ENCODE peak calls at places on chromosomes 12 and 14, in seven cellular contexts. One of them, this sample, is unnamed.

GRCh38 chr12:68667896-68668295 is 18.9 kb upstream of the NUP107 start:
- DNase-seq in HCEC 1CT: no peak
- DNase-seq in activated naive CD4-positive, alpha-beta T cell treated with anti-CD3 and anti-CD28 coated beads for 36 hours: peak; percentile 24
- DNase-seq in neuronal stem cell: no peak
- DNase-seq in AG20443: no peak
- DNase-seq in neural crest cell: no peak
- DNase-seq in iris pigment epithelial cell: no peak
- DNase-seq in this sample: no peak

GRCh38 chr14:67856806-67857205 is 37.2 kb downstream of the RAD51B start:
- DNase-seq in neural crest cell: no peak
- DNase-seq in iris pigment epithelial cell: peak; percentile 63
- DNase-seq in activated naive CD4-positive, alpha-beta T cell treated with anti-CD3 and anti-CD28 coated beads for 36 hours: no peak
- DNase-seq in HCEC 1CT: no peak
- DNase-seq in neuronal stem cell: no peak
- DNase-seq in AG20443: peak; percentile 23
- DNase-seq in this sample: no peak

GRCh38 chr12:55330446-55330845 is at the start of gene OR6C3:
- DNase-seq in AG20443: no peak
- DNase-seq in neuronal stem cell: no peak
- DNase-seq in activated naive CD4-positive, alpha-beta T cell treated with anti-CD3 and anti-CD28 coated beads for 36 hours: no peak
- DNase-seq in neural crest cell: no peak
- DNase-seq in HCEC 1CT: no peak
- DNase-seq in iris pigment epithelial cell: no peak
- DNase-seq in this sample: no peak

GRCh38 chr12:130127527-130127908 is 34.7 kb upstream of the FZD10 start:
- DNase-seq in AG20443: no peak
- DNase-seq in neuronal stem cell: no peak
- DNase-seq in neural crest cell: no peak
- DNase-seq in iris pigment epithelial cell: no peak
- DNase-seq in activated naive CD4-positive, alpha-beta T cell treated with anti-CD3 and anti-CD28 coated beads for 36 hours: no peak
- DNase-seq in HCEC 1CT: no peak
- DNase-seq in this sample: no peak

GRCh38 chr14:93713726-93714405 is 74.4 kb downstream of the PRIMA1 start:
- DNase-seq in neuronal stem cell: no peak
- DNase-seq in iris pigment epithelial cell: no peak
- DNase-seq in AG20443: no peak
- DNase-seq in HCEC 1CT: no peak
- DNase-seq in activated naive CD4-positive, alpha-beta T cell treated with anti-CD3 and anti-CD28 coated beads for 36 hours: no peak
- DNase-seq in neural crest cell: no peak
- DNase-seq in this sample: no peak

GRCh38 chr14:23645504-23645811 is 9.3 kb downstream of the DHRS2 start:
- DNase-seq in iris pigment epithelial cell: no peak
- DNase-seq in AG20443: no peak
- DNase-seq in neuronal stem cell: no peak
- DNase-seq in HCEC 1CT: no peak
- DNase-seq in activated naive CD4-positive, alpha-beta T cell treated with anti-CD3 and anti-CD28 coated beads for 36 hours: no peak
- DNase-seq in neural crest cell: no peak
- DNase-seq in this sample: no peak

GRCh38 chr12:51323317-51323960 is 535 bp downstream of the BIN2 start:
- DNase-seq in activated naive CD4-positive, alpha-beta T cell treated with anti-CD3 and anti-CD28 coated beads for 36 hours: peak; percentile 83
- DNase-seq in HCEC 1CT: no peak
- DNase-seq in AG20443: no peak
- DNase-seq in neural crest cell: no peak
- DNase-seq in neuronal stem cell: no peak
- DNase-seq in iris pigment epithelial cell: no peak
- DNase-seq in this sample: no peak

GRCh38 chr12:30501718-30502117 is 194.0 kb downstream of the IPO8 start:
- DNase-seq in iris pigment epithelial cell: no peak
- DNase-seq in HCEC 1CT: no peak
- DNase-seq in neural crest cell: no peak
- DNase-seq in AG20443: no peak
- DNase-seq in neuronal stem cell: no peak
- DNase-seq in activated naive CD4-positive, alpha-beta T cell treated with anti-CD3 and anti-CD28 coated beads for 36 hours: no peak
- DNase-seq in this sample: no peak

GRCh38 chr12:90245396-90245795 is 536.8 kb upstream of the ATP2B1 start:
- DNase-seq in neural crest cell: no peak
- DNase-seq in activated naive CD4-positive, alpha-beta T cell treated with anti-CD3 and anti-CD28 coated beads for 36 hours: no peak
- DNase-seq in HCEC 1CT: no peak
- DNase-seq in neuronal stem cell: no peak
- DNase-seq in iris pigment epithelial cell: no peak
- DNase-seq in AG20443: no peak
- DNase-seq in this sample: no peak

This sample was measured in EL.